ENCODE peak calls at places on chromosomes 16 and 17, in seven cellular contexts. N is neural crest cell; Y is fibroblast of lung; G is omental fat pad; F is neural progenitor cell; B is CD8-positive, alpha-beta T cell; Q is hepatocyte. C is an unnamed sample.
A peak's percentile ranks its signal among the peaks of the same experiment; 100 is the strongest.

GRCh38 chr16:3087836-3088235 is 11.3 kb downstream of the ZSCAN10 start:
- DNase-seq in Q (no peak), B (no peak), F (no peak), Y (no peak), N (no peak), G (no peak), C (no peak)

GRCh38 chr16:23754594-23755483 is at the start of gene CHP2:
- DNase-seq in G (no peak), Q (peak; percentile 32), F (peak; percentile 23), B (no peak), Y (no peak), N (no peak), C (no peak)

GRCh38 chr17:43468746-43469544 is 14.8 kb upstream of the DHX8 start:
- DNase-seq in Y (peak; percentile 92), N (no peak), G (no peak), F (no peak), Q (peak; percentile 27), B (no peak), C (no peak)

GRCh38 chr17:75240394-75241142 is 20.8 kb downstream of the GGA3 start:
- DNase-seq in N (peak; percentile 29), B (peak; percentile 50), F (peak; percentile 88), G (no peak), Q (peak; percentile 50), Y (peak; percentile 22), C (no peak)

GRCh38 chr16:12159028-12159427 is 182.5 kb downstream of the SNX29 start:
- DNase-seq in N (no peak), Y (no peak), G (no peak), B (no peak), Q (no peak), F (no peak), C (no peak)

GRCh38 chr16:77569406-77569805 is 134.6 kb upstream of the ADAMTS18 start:
- DNase-seq in B (no peak), F (no peak), N (no peak), Y (no peak), Q (no peak), G (no peak), C (no peak)

GRCh38 chr16:82344157-82344556 is 174.1 kb upstream of the MPHOSPH6 start:
- DNase-seq in Y (no peak), F (peak; percentile 47), N (no peak), Q (peak; percentile 28), B (no peak), G (no peak), C (no peak)

GRCh38 chr17:81832608-81833159 is 407 bp downstream of the MCRIP1 start:
- DNase-seq in N (peak; percentile 13), Q (peak; percentile 55), F (no peak), Y (no peak), G (no peak), B (no peak), C (peak; percentile 18)

GRCh38 chr16:17261197-17261858 is 209.4 kb downstream of the XYLT1 start:
- DNase-seq in N (no peak), B (no peak), Y (no peak), Q (no peak), F (no peak), G (no peak), C (no peak)

GRCh38 chr17:8100763-8101162 is 13.2 kb upstream of the ALOX12B start:
- DNase-seq in N (no peak), B (no peak), G (no peak), Y (no peak), Q (no peak), F (no peak), C (no peak)

GRCh38 chr17:57810740-57811632 is 38.9 kb downstream of the MRPS23 start:
- DNase-seq in Q (peak; percentile 30), B (no peak), N (no peak), F (no peak), G (no peak), Y (peak; percentile 23), C (no peak)

GRCh38 chr16:46621902-46622676 is 910 bp upstream of the SHCBP1 start:
- DNase-seq in G (no peak), N (no peak), F (no peak), Y (no peak), Q (no peak), B (no peak), C (no peak)

GRCh38 chr17:12342609-12343248 is 322.1 kb downstream of the MAP2K4 start:
- DNase-seq in Y (peak; percentile 34), B (no peak), G (no peak), F (peak; percentile 64), N (peak; percentile 16), Q (peak; percentile 51), C (no peak)

GRCh38 chr17:20774472-20775135 is 195.1 kb downstream of the CDRT15L2 start:
- DNase-seq in N (no peak), Y (no peak), Q (no peak), B (no peak), F (no peak), G (no peak), C (no peak)

GRCh38 chr17:81033535-81034167 is 1.3 kb upstream of the BAIAP2 start:
- DNase-seq in F (no peak), Q (no peak), N (no peak), G (no peak), Y (no peak), B (no peak), C (no peak)

GRCh38 chr17:27378482-27379200 is 77.6 kb upstream of the KSR1 start:
- DNase-seq in N (no peak), F (no peak), B (no peak), Q (no peak), G (no peak), Y (no peak), C (no peak)

GRCh38 chr16:83933885-83934683 is 19.0 kb upstream of the OSGIN1 start:
- DNase-seq in N (no peak), Q (no peak), Y (no peak), B (no peak), G (no peak), F (no peak), C (no peak)

GRCh38 chr17:66971249-66971648 is 6.7 kb downstream of the CACNG4 start:
- DNase-seq in Y (no peak), Q (no peak), F (no peak), G (no peak), B (no peak), N (no peak), C (no peak)

GRCh38 chr17:3968886-3969524 is 4.8 kb upstream of the ATP2A3 start:
- DNase-seq in B (no peak), N (no peak), Y (no peak), G (no peak), Q (no peak), F (no peak), C (no peak)

GRCh38 chr17:42016411-42016831 is 818 bp downstream of the DNAJC7 start:
- DNase-seq in G (no peak), Q (peak; percentile 36), Y (peak; percentile 29), B (no peak), F (peak; percentile 17), N (no peak), C (no peak)

GRCh38 chr17:50459756-50460155 is 8.9 kb downstream of the CHAD start:
- DNase-seq in Q (no peak), Y (no peak), B (no peak), G (no peak), N (no peak), F (no peak), C (no peak)

GRCh38 chr16:88320947-88321634 is 61.7 kb upstream of the ZNF469 start:
- DNase-seq in Y (no peak), G (no peak), N (no peak), Q (no peak), B (no peak), F (no peak), C (no peak)

GRCh38 chr17:75188614-75189013 is 5.9 kb upstream of the SUMO2 start:
- DNase-seq in B (no peak), Y (no peak), N (no peak), G (no peak), Q (no peak), F (no peak), C (no peak)

GRCh38 chr16:20740007-20740883 is 1.4 kb downstream of the THUMPD1 start:
- DNase-seq in F (no peak), B (no peak), G (no peak), Q (no peak), Y (no peak), N (no peak), C (no peak)

GRCh38 chr17:73595068-73595865 is 49.0 kb downstream of the SDK2 start:
- DNase-seq in B (no peak), N (peak; percentile 71), Y (peak; percentile 40), G (no peak), Q (peak; percentile 35), F (peak; percentile 64), C (no peak)
- TF ChIP-seq CTCF in B (peak; percentile 21), N (peak; percentile 64), Y (no peak), G (no peak), Q (peak; percentile 47), F (peak; percentile 68), C (peak; percentile 67)

GRCh38 chr16:85634747-85635544 is 21.8 kb downstream of the GSE1 start:
- DNase-seq in N (no peak), Y (no peak), F (no peak), G (no peak), Q (no peak), B (no peak), C (no peak)
- TF ChIP-seq CTCF in N (peak; percentile 44), Y (no peak), F (peak; percentile 54), G (no peak), Q (no peak), B (no peak), C (no peak)

GRCh38 chr16:73965591-73965990 is 331.0 kb upstream of the PSMD7 start:
- DNase-seq in B (no peak), G (no peak), F (no peak), N (no peak), Q (no peak), Y (no peak), C (no peak)

DNA sequence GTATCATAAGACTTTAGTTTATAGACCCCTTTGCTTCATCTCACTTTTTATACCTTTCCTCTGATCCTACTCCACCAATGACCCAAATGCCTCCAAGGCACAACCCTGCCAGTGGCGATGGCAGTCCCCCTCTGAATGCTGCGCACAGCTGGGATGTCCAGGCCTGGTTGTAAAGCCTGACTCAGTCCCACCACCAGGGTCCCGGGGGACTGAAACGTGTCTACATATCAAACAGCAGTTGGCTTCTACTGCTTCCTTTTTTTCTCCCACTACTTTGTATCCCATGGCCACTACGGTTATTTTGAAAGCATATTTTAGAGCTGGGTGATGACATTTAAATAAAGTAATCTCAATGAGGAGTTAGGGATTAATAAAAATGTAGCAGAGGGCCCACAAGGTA is 329.8 kb upstream of the PSMD7 start:
- DNase-seq in Q (no peak), G (no peak), F (no peak), N (no peak), Y (no peak), B (no peak), C (no peak)
- TF ChIP-seq CTCF in Q (no peak), G (no peak), F (no peak), N (no peak), Y (no peak), B (no peak), C (no peak)

GRCh38 chr16:19219836-19220235 is 51.8 kb downstream of the SYT17 start:
- DNase-seq in Y (no peak), G (no peak), Q (no peak), F (no peak), N (no peak), B (no peak), C (no peak)

GRCh38 chr16:19228057-19228456 is 57.5 kb upstream of the CLEC19A start:
- DNase-seq in B (no peak), F (no peak), G (no peak), Q (no peak), N (no peak), Y (no peak), C (no peak)

GRCh38 chr16:19227643-19228042 is 57.9 kb upstream of the CLEC19A start:
- DNase-seq in F (peak; percentile 71), G (no peak), Q (no peak), Y (no peak), B (no peak), N (no peak), C (no peak)

GRCh38 chr16:19218581-19218980 is 50.5 kb downstream of the SYT17 start:
- DNase-seq in G (no peak), Q (no peak), F (no peak), B (no peak), N (no peak), Y (no peak), C (no peak)

GRCh38 chr16:19223235-19223847 is 55.3 kb downstream of the SYT17 start:
- DNase-seq in F (peak; percentile 65), N (peak; percentile 61), Q (peak; percentile 33), G (no peak), B (no peak), Y (no peak), C (peak; percentile 17)
- TF ChIP-seq CTCF in F (peak; percentile 88), N (peak; percentile 70), Q (peak; percentile 55), G (no peak), B (no peak), Y (peak; percentile 39), C (peak; percentile 33)